ENCODE peak calls at places on chromosomes 11 and 22, in seven cellular contexts. B, O, G, J, A, K and S are unnamed samples.

GRCh38 chr11:110710520-110711381 is 1.5 kb downstream of the ARHGAP20 start:
- DNase-seq in A (peak; percentile 52), O (peak; percentile 24), K (no peak), J (peak; percentile 9), G (no peak), B (no peak), S (peak; percentile 98)

GRCh38 chr11:55707029-55707428 is 45.0 kb downstream of the OR4C6 start:
- DNase-seq in G (no peak), K (no peak), A (no peak), O (no peak), J (no peak), B (peak; percentile 57), S (peak; percentile 70)

GRCh38 chr11:5713695-5714094 is 22.6 kb upstream of the OR56B1 start:
- DNase-seq in J (no peak), A (no peak), G (no peak), O (no peak), B (no peak), K (no peak), S (no peak)

GRCh38 chr22:17824452-17824851 is 50.2 kb upstream of the BID start:
- DNase-seq in B (no peak), A (no peak), J (no peak), G (no peak), K (no peak), O (no peak), S (no peak)

GRCh38 chr22:19709063-19709769 is 5.1 kb upstream of the SEPTIN5 start:
- DNase-seq in A (no peak), B (no peak), K (no peak), J (no peak), O (peak; percentile 73), G (no peak), S (no peak)

GRCh38 chr22:49724030-49724892 is 103.4 kb downstream of the BRD1 start:
- DNase-seq in K (peak; percentile 7), O (no peak), G (no peak), J (no peak), B (no peak), A (no peak), S (peak; percentile 45)

GRCh38 chr11:66976048-66976467 is 954 bp downstream of the C11orf86 start:
- DNase-seq in G (no peak), B (no peak), K (no peak), O (no peak), J (no peak), A (no peak), S (peak; percentile 67)

GRCh38 chr22:45968751-45969413 is 8.1 kb downstream of the WNT7B start:
- DNase-seq in K (no peak), A (no peak), J (no peak), B (no peak), O (no peak), G (peak; percentile 50), S (no peak)

GRCh38 chr11:75475767-75476650 is 43.0 kb upstream of the KLHL35 start:
- DNase-seq in J (peak; percentile 93), A (no peak), G (no peak), O (peak; percentile 34), K (no peak), B (peak; percentile 15), S (no peak)

GRCh38 chr11:99015634-99016454 is 4.9 kb upstream of the CNTN5 start:
- DNase-seq in J (peak; percentile 27), A (no peak), B (peak; percentile 48), K (no peak), O (no peak), G (peak; percentile 12), S (peak; percentile 69)

GRCh38 chr22:33986167-33986771 is 66.0 kb upstream of the LARGE1 start:
- DNase-seq in J (no peak), A (no peak), K (no peak), B (no peak), O (no peak), G (no peak), S (no peak)

GRCh38 chr11:9708544-9708943 is 44.7 kb downstream of the SWAP70 start:
- DNase-seq in B (no peak), G (no peak), K (no peak), O (no peak), J (no peak), A (no peak), S (no peak)

GRCh38 chr11:2186669-2187266 is 15.2 kb upstream of the TH start:
- DNase-seq in A (no peak), B (peak; percentile 36), K (peak; percentile 25), G (peak; percentile 51), J (no peak), O (no peak), S (peak; percentile 93)

GRCh38 chr11:87463486-87464102 is 425.9 kb downstream of the TMEM135 start:
- DNase-seq in K (no peak), A (no peak), B (no peak), G (peak; percentile 42), O (no peak), J (peak; percentile 57), S (peak; percentile 56)

GRCh38 chr11:68471360-68472340 is 11.1 kb downstream of the PPP6R3 start:
- DNase-seq in O (no peak), A (no peak), J (no peak), B (peak; percentile 56), G (no peak), K (no peak), S (no peak)

GRCh38 chr11:112903310-112903709 is 57.9 kb upstream of the NCAM1 start:
- DNase-seq in O (no peak), J (no peak), B (no peak), G (no peak), A (no peak), K (no peak), S (no peak)

GRCh38 chr11:17714870-17715269 is 4.5 kb upstream of the MYOD1 start:
- DNase-seq in J (no peak), G (no peak), K (no peak), A (no peak), B (no peak), O (no peak), S (no peak)

GRCh38 chr11:20110908-20111669 is 49.2 kb downstream of the DBX1 start:
- DNase-seq in O (no peak), J (peak; percentile 91), A (no peak), G (peak; percentile 72), B (peak; percentile 1), K (no peak), S (peak; percentile 76)

GRCh38 chr11:77515063-77515462 is 41.2 kb upstream of the PAK1 start:
- DNase-seq in G (no peak), J (no peak), B (no peak), A (no peak), K (no peak), O (no peak), S (no peak)

GRCh38 chr11:12822623-12823022 is 148.4 kb downstream of the TEAD1 start:
- DNase-seq in A (no peak), B (no peak), O (no peak), K (no peak), G (no peak), J (no peak), S (no peak)

GRCh38 chr11:61787928-61788491 is 4.4 kb downstream of the TMEM258 start:
- DNase-seq in J (no peak), A (no peak), K (no peak), G (peak; percentile 48), O (no peak), B (peak; percentile 25), S (peak; percentile 82)

GRCh38 chr22:45199723-45200122 is 36.0 kb downstream of the NUP50 start:
- DNase-seq in K (no peak), O (no peak), B (no peak), A (no peak), G (no peak), J (no peak), S (no peak)

GRCh38 chr22:30416843-30417242 is 8.7 kb upstream of the MTFP1 start:
- DNase-seq in G (no peak), O (no peak), A (no peak), J (no peak), B (no peak), K (no peak), S (no peak)

GRCh38 chr22:33018232-33018864 is 39.8 kb downstream of the SYN3 start:
- DNase-seq in K (no peak), B (no peak), J (peak; percentile 45), A (no peak), G (peak; percentile 18), O (peak; percentile 47), S (peak; percentile 54)

GRCh38 chr11:122045181-122045586 is 70.8 kb downstream of the BLID start:
- DNase-seq in G (no peak), A (no peak), K (no peak), B (no peak), J (no peak), O (no peak), S (no peak)

GRCh38 chr22:37604875-37605274 is 3.8 kb upstream of the GGA1 start:
- DNase-seq in A (no peak), J (no peak), O (no peak), B (no peak), G (no peak), K (peak; percentile 59), S (no peak)

GRCh38 chr11:73085189-73085875 is 56.8 kb downstream of the FCHSD2 start:
- DNase-seq in O (no peak), B (no peak), A (no peak), G (no peak), K (no peak), J (no peak), S (no peak)

GRCh38 chr11:47443028-47443700 is 5.8 kb downstream of the RAPSN start:
- DNase-seq in J (peak; percentile 36), K (no peak), O (no peak), A (no peak), G (no peak), B (no peak), S (peak; percentile 45)

GRCh38 chr11:95923441-95923729 is 522 bp downstream of the MTMR2 start:
- DNase-seq in A (no peak), G (no peak), B (no peak), O (no peak), K (no peak), J (no peak), S (no peak)

GRCh38 chr11:81237139-81237538 is 1496.5 kb downstream of the FAM181B start:
- DNase-seq in K (no peak), J (peak; percentile 72), A (no peak), O (no peak), G (no peak), B (peak; percentile 22), S (peak; percentile 83)

GRCh38 chr11:7351228-7351627 is 99.5 kb downstream of the SYT9 start:
- DNase-seq in K (no peak), G (no peak), O (no peak), J (no peak), B (no peak), A (no peak), S (no peak)

GRCh38 chr11:78365381-78365792 is 52.2 kb downstream of the GAB2 start:
- DNase-seq in O (no peak), J (no peak), B (no peak), K (no peak), A (no peak), G (peak; percentile 22), S (no peak)

GRCh38 chr22:19714320-19715252 is at the start of gene SEPTIN5:
- DNase-seq in K (no peak), B (no peak), O (no peak), G (no peak), A (no peak), J (no peak), S (no peak)

GRCh38 chr11:115776916-115777315 is 272.7 kb upstream of the CADM1 start:
- DNase-seq in O (peak; percentile 36), B (no peak), G (no peak), J (no peak), A (peak; percentile 16), K (no peak), S (no peak)

GRCh38 chr11:111329306-111330204 is 31.2 kb downstream of the POU2AF3 start:
- DNase-seq in J (no peak), B (no peak), O (peak; percentile 48), G (no peak), A (peak; percentile 81), K (no peak), S (peak; percentile 73)

GRCh38 chr11:20034941-20035340 is 125.3 kb downstream of the DBX1 start:
- DNase-seq in A (no peak), G (no peak), B (no peak), J (no peak), O (no peak), K (no peak), S (no peak)

GRCh38 chr11:16902182-16902581 is 112.0 kb downstream of the PLEKHA7 start:
- DNase-seq in J (no peak), O (no peak), A (no peak), B (no peak), K (no peak), G (peak; percentile 48), S (peak; percentile 10)

GRCh38 chr22:20422965-20423635 is 14.5 kb downstream of the SCARF2 start:
- DNase-seq in J (no peak), B (no peak), G (no peak), A (peak; percentile 72), K (no peak), O (peak; percentile 86), S (no peak)